ENCODE peak calls at places on chromosome 12, in seven cellular contexts. E is lower leg skin, T is esophagus muscularis mucosa, F is IMR-90, J is vagina, R is tibial nerve, A is body of pancreas. X is an unnamed sample.

GRCh38 chr12:57340104-57340503 is 89.1 kb upstream of the STAC3 start:
- DNase-seq in E (no peak), T (no peak), F (peak; percentile 87), J (no peak), R (no peak), A (peak; percentile 56), X (peak; percentile 39)

GRCh38 chr12:99386907-99387306 is 260.6 kb upstream of the GARIN6 start:
- DNase-seq in E (no peak), T (no peak), F (peak; percentile 8), J (no peak), R (no peak), A (no peak), X (peak; percentile 69)

GRCh38 chr12:128507470-128507869 is 240.5 kb downstream of the TMEM132C start:
- DNase-seq in E (no peak), T (no peak), F (no peak), J (no peak), R (no peak), A (no peak), X (no peak)

GRCh38 chr12:110010853-110011835 is 11.9 kb downstream of the ANKRD13A start:
- DNase-seq in E (peak; percentile 65), T (no peak), F (no peak), J (no peak), R (no peak), A (no peak), X (no peak)

GRCh38 chr12:96743606-96744005 is 163.5 kb upstream of the NEDD1 start:
- DNase-seq in E (no peak), T (no peak), F (peak; percentile 38), J (no peak), R (no peak), A (peak; percentile 6), X (no peak)

GRCh38 chr12:51391047-51391837 is at the start of gene GALNT6:
- DNase-seq in E (peak; percentile 88), T (no peak), F (no peak), J (no peak), R (no peak), A (peak; percentile 89), X (peak; percentile 82)

GRCh38 chr12:12939888-12940287 is 12.1 kb downstream of the GPRC5D start:
- DNase-seq in E (no peak), T (no peak), F (no peak), J (no peak), R (no peak), A (no peak), X (no peak)

GRCh38 chr12:45914090-45914489 is 76.3 kb downstream of the SCAF11 start:
- DNase-seq in E (no peak), T (no peak), F (peak; percentile 91), J (no peak), R (no peak), A (no peak), X (peak; percentile 30)

GRCh38 chr12:111840831-111841230 is 1.2 kb upstream of the MAPKAPK5 start:
- DNase-seq in E (peak; percentile 84), T (no peak), F (no peak), J (no peak), R (no peak), A (no peak), X (no peak)

GRCh38 chr12:122982963-122983788 is 2.7 kb downstream of the ARL6IP4 start:
- DNase-seq in E (no peak), T (no peak), F (no peak), J (no peak), R (no peak), A (no peak), X (no peak)

GRCh38 chr12:122983789-122984515 is 3.5 kb downstream of the ARL6IP4 start:
- DNase-seq in E (no peak), T (no peak), F (no peak), J (no peak), R (no peak), A (no peak), X (no peak)

GRCh38 chr12:122981036-122981471 is 573 bp downstream of the ARL6IP4 start:
- DNase-seq in E (no peak), T (no peak), F (no peak), J (no peak), R (no peak), A (no peak), X (peak; percentile 65)

GRCh38 chr12:122981587-122982493 is 1.4 kb downstream of the ARL6IP4 start:
- DNase-seq in E (no peak), T (no peak), F (no peak), J (no peak), R (no peak), A (no peak), X (no peak)

GRCh38 chr12:122982494-122982850 is 2.0 kb downstream of the ARL6IP4 start:
- DNase-seq in E (no peak), T (no peak), F (no peak), J (no peak), R (no peak), A (no peak), X (no peak)
- TF ChIP-seq POLR2A in E (no peak), T (no peak), F (no peak), J (no peak), R (no peak), A (no peak), X (no peak)

GRCh38 chr12:10212623-10213131 is at the start of gene GABARAPL1:
- DNase-seq in E (peak; percentile 97), T (peak; percentile 97), F (peak; percentile 82), J (no peak), R (peak; percentile 82), A (peak; percentile 87), X (peak; percentile 84)

GRCh38 chr12:10214877-10215267 is 2.2 kb downstream of the GABARAPL1 start:
- DNase-seq in E (no peak), T (no peak), F (no peak), J (no peak), R (no peak), A (no peak), X (no peak)

GRCh38 chr12:10214131-10214876 is 1.6 kb downstream of the GABARAPL1 start:
- DNase-seq in E (no peak), T (no peak), F (peak; percentile 72), J (no peak), R (no peak), A (no peak), X (no peak)

GRCh38 chr12:10211975-10212622 is 578 bp upstream of the GABARAPL1 start:
- DNase-seq in E (peak; percentile 99), T (peak; percentile 98), F (peak; percentile 100), J (no peak), R (peak; percentile 93), A (peak; percentile 96), X (peak; percentile 91)

GRCh38 chr12:10213168-10214130 is 772 bp downstream of the GABARAPL1 start:
- DNase-seq in E (peak; percentile 96), T (peak; percentile 95), F (peak; percentile 87), J (no peak), R (peak; percentile 70), A (peak; percentile 75), X (peak; percentile 95)
- TF ChIP-seq POLR2A in E (no peak), T (no peak), F (peak; percentile 92), J (peak; percentile 67), R (peak; percentile 30), A (peak; percentile 61), X (peak; percentile 22)

DNA sequence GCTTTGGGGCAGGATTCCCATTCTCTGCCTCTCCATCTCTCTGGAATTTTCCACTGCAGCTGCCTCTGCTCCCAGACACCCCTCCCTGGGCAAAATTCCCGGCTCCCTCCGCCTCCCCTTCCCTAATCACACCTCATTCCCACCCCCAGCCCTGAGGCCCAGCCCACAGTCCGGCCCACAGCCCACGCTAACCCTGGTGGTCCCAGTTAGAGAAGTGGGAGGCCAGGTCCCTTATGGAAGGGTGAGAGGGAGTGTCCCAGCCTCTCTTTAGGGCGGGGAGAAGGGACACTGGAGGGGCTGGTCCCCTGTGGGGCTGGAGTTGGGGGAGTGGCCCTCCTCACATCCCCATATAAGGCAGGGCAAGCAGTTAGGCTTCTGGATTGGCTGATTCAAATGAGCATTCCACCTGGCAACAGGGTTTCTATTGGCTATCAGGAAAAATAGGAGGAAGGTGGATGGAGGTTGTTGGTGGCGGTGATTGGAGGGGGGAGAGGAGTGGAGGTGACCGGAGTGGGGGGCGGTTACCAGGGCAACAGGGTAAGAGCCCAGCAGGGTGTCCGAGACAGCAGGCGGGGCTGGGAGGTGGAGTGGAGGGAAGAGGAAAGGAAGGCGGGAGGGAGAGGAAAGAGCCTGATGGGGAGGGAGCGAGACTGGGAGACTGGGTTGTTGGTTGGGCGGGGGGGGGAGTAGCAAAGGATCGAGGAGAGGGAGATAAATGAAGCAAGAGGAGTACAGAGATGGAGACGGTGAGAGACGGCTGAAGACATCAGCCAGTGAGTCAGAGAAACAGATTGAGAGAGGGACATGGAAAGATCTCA is 1.9 kb upstream of the PTMS start:
- DNase-seq in E (peak; percentile 97), T (peak; percentile 98), F (peak; percentile 99), J (no peak), R (peak; percentile 80), A (peak; percentile 95), X (peak; percentile 69)
- TF ChIP-seq POLR2A in E (no peak), T (no peak), F (no peak), J (peak; percentile 22), R (peak; percentile 55), A (no peak), X (no peak)

GRCh38 chr12:1666685-1667162 is 24.1 kb upstream of the ADIPOR2 start:
- DNase-seq in E (no peak), T (no peak), F (no peak), J (no peak), R (no peak), A (peak; percentile 44), X (peak; percentile 77)

GRCh38 chr12:1666215-1666614 is 24.7 kb upstream of the ADIPOR2 start:
- DNase-seq in E (no peak), T (no peak), F (no peak), J (no peak), R (no peak), A (no peak), X (peak; percentile 22)

GRCh38 chr12:1670244-1670814 is 20.5 kb upstream of the ADIPOR2 start:
- DNase-seq in E (peak; percentile 79), T (no peak), F (no peak), J (no peak), R (no peak), A (no peak), X (no peak)

GRCh38 chr12:1668833-1669543 is 21.9 kb upstream of the ADIPOR2 start:
- DNase-seq in E (peak; percentile 82), T (no peak), F (no peak), J (no peak), R (no peak), A (no peak), X (peak; percentile 95)

GRCh38 chr12:1670815-1671268 is 20.0 kb upstream of the ADIPOR2 start:
- DNase-seq in E (peak; percentile 66), T (no peak), F (no peak), J (no peak), R (no peak), A (no peak), X (no peak)
- TF ChIP-seq POLR2A in E (no peak), T (no peak), F (no peak), J (no peak), R (no peak), A (no peak), X (no peak)

DNA sequence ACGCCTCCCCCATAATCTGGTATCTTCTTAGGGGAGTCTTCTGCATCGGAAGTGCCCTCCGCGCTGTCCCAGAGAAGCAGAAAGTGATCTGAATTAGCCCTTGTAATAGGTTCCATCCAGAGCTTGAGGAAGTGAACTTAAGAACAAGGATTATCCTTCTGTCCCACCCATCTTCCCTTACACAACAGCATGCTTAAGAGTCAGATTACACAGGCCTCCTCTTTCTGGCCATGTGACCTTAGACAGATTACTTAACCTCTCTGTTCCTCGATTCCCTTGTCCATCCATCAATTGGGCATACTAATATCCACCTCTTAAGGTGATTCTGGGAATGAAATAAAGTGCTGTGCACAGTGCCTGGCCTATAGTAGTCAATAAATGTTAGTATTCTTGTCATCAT is 11.4 kb downstream of the CABP1 start:
- DNase-seq in E (no peak), T (no peak), F (peak; percentile 26), J (no peak), R (no peak), A (no peak), X (no peak)
- TF ChIP-seq POLR2A in E (no peak), T (no peak), F (no peak), J (no peak), R (no peak), A (no peak), X (no peak)

X was measured in NB4.